ENCODE peak calls at places on chromosomes 1 and 21, in ten cellular contexts. N is left ventricle myocardium inferior, X is breast epithelium, W is GM10248, L is lung, E is progenitor cell of endocrine pancreas, S is nephron progenitor cell, U is HFF-Myc, Z is psoas muscle, V is GM20000. K is an unnamed sample.

GRCh38 chr1:160657477-160657820 is 10.6 kb upstream of the SLAMF1 start:
- DNase-seq in U (no peak), L (no peak), S (no peak), E (no peak), Z (no peak), X (no peak), W (no peak), N (no peak), V (no peak), K (no peak)

GRCh38 chr1:218996362-218996761 is 177.3 kb upstream of the LYPLAL1 start:
- DNase-seq in S (no peak), N (no peak), X (no peak), L (no peak), V (no peak), U (no peak), Z (no peak), E (no peak), W (no peak), K (no peak)

GRCh38 chr1:150628766-150629114 is 672 bp downstream of the ENSA start:
- DNase-seq in W (no peak), X (no peak), N (no peak), E (no peak), L (no peak), S (no peak), Z (no peak), V (no peak), U (no peak), K (no peak)

GRCh38 chr1:216750031-216750627 is 26.9 kb upstream of the ESRRG start:
- DNase-seq in V (peak; percentile 8), X (no peak), N (no peak), S (peak; percentile 31), W (no peak), E (peak; percentile 19), L (no peak), U (peak; percentile 15), Z (no peak), K (no peak)

GRCh38 chr1:187491082-187491720 is 662.5 kb downstream of the PLA2G4A start:
- DNase-seq in E (no peak), L (no peak), Z (no peak), V (no peak), U (no peak), N (no peak), X (no peak), W (no peak), S (no peak), K (no peak)

GRCh38 chr1:119713039-119713537 is 1.4 kb downstream of the PHGDH start:
- DNase-seq in S (peak; percentile 42), Z (no peak), L (no peak), U (no peak), N (no peak), W (no peak), V (no peak), X (no peak), E (no peak), K (no peak)

GRCh38 chr1:192579319-192579738 is 3.8 kb downstream of the RGS1 start:
- DNase-seq in V (no peak), Z (no peak), W (no peak), U (no peak), E (no peak), S (no peak), X (no peak), N (no peak), L (no peak), K (no peak)

GRCh38 chr1:7207875-7208646 is 422.8 kb downstream of the CAMTA1 start:
- DNase-seq in L (no peak), X (no peak), V (peak; percentile 63), S (peak; percentile 78), Z (no peak), E (peak; percentile 56), N (no peak), U (peak; percentile 41), W (peak; percentile 57), K (no peak)

GRCh38 chr1:153962088-153963029 is 978 bp downstream of the SLC39A1 start:
- DNase-seq in Z (peak; percentile 60), E (no peak), N (no peak), S (no peak), W (no peak), V (no peak), U (no peak), X (no peak), L (peak; percentile 56), K (no peak)

GRCh38 chr21:35257413-35257812 is 208.3 kb upstream of the RUNX1 start:
- DNase-seq in Z (peak; percentile 68), S (no peak), E (no peak), U (peak; percentile 77), L (peak; percentile 39), X (no peak), N (peak; percentile 42), V (no peak), W (no peak), K (peak; percentile 51)

GRCh38 chr1:60152886-60153285 is 79.3 kb upstream of the C1orf87 start:
- DNase-seq in W (no peak), L (no peak), U (no peak), N (no peak), Z (no peak), V (no peak), S (no peak), X (no peak), E (no peak), K (no peak)

GRCh38 chr1:225602590-225603206 is 50.2 kb downstream of the ENAH start:
- DNase-seq in S (no peak), X (no peak), N (no peak), V (no peak), E (no peak), L (no peak), W (no peak), U (no peak), Z (no peak), K (no peak)

GRCh38 chr1:225607355-225607754 is 45.6 kb downstream of the ENAH start:
- DNase-seq in Z (no peak), V (no peak), U (no peak), W (no peak), L (no peak), X (no peak), N (no peak), S (no peak), E (no peak), K (no peak)

GRCh38 chr1:225608014-225608796 is 44.7 kb downstream of the ENAH start:
- DNase-seq in N (no peak), L (no peak), X (no peak), U (no peak), S (no peak), W (no peak), E (no peak), Z (no peak), V (no peak), K (no peak)

GRCh38 chr1:225601902-225602589 is 50.9 kb downstream of the ENAH start:
- DNase-seq in W (no peak), E (no peak), N (no peak), S (no peak), V (no peak), U (no peak), L (no peak), X (no peak), Z (no peak), K (no peak)

DNA sequence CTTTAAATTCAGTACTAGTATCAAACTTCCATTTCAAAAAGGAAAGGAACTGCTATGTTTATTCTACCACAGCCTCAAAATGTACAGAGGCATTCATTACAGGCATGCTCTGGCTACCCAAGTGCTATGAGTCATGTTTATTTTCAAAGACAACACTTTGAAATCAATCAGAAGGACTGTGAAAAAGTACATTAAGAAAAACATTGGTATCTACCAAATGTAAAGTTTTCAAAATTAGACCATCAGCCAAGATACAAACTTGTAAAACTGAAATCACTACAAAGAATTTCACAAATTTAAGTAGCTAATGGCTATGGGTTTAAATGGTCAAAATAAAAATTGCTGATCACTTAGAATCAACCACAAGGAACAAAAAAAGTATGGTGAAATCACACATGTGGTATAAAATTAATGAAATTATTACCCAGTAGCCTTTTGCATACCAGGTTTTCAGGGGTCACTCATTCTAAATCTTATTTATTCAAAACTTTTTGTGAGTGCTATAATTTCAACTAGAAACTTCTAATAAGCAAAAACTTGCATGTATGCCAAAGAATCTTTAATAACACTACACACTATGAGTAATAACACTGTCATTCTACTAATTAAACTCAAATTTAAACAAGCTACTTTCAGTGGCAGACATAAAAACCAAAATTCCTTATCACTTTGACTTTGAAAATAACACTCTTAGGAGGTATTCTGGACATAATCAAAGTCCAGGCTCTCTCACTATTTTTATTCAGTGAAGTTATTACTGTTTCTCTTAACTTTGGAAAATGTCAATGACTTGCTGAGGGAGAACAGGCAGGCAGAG is 49.2 kb downstream of the ENAH start:
- DNase-seq in S (no peak), Z (no peak), N (no peak), L (no peak), E (no peak), X (no peak), W (no peak), V (no peak), U (peak; percentile 12), K (no peak)
- TF ChIP-seq CTCF in S (no peak), Z (no peak), N (no peak), L (no peak), E (no peak), X (no peak), W (no peak), V (no peak), U (no peak), K (no peak)

GRCh38 chr1:15849775-15850449 is 2.4 kb downstream of the SPEN start:
- DNase-seq in X (no peak), V (no peak), N (peak; percentile 31), S (peak; percentile 72), W (no peak), Z (no peak), E (peak; percentile 38), U (no peak), L (peak; percentile 56), K (no peak)
- TF ChIP-seq CTCF in X (no peak), V (no peak), N (no peak), S (no peak), W (no peak), Z (no peak), E (no peak), U (no peak), L (no peak), K (no peak)

DNA sequence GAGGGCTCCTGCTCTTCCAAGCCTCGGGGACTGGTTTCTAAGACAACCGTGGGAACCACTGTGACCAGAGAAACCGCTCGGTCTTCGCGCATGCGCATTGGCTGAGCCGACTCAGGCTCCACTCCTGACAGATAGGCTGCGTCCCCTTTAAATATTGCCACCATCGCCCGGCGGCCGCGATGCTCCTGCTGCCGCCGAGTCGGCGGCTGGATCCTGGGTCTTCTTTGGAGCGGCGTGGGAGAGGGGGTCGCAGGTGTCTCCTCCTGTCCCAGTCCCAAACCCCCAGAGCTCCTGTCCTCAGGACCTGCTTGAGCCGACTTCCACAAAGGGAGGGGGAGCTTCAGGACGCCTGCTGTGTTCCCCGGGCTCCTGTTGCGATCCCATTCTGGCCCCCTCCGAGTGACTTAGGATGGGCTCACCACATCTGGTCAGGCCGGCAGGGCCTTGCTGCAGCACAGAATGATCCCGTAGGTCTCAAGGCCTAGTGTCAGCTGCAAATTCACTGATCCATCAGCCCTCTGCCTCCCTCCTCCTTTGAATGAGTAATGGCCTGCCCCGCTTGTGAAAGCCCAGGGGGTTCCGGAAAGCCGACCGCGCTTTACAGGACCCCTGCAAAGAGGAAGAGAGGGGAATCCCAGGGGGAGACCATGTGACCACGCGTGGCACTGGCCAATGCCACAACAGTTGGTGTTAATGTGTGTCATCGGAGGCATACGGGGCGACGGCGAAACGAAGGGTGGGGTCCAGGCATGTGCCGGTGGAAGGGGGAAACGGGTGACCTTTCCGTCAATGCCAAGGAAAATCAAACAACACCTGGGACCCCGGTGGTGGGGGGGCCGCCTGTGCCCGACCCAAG is 683.2 kb upstream of the TPTE start:
- DNase-seq in V (no peak), Z (peak; percentile 21), U (no peak), W (no peak), E (no peak), L (no peak), N (no peak), X (no peak), S (no peak), K (no peak)
- TF ChIP-seq CTCF in V (no peak), Z (no peak), U (no peak), W (no peak), E (no peak), L (no peak), N (no peak), X (no peak), S (no peak), K (no peak)

GRCh38 chr1:200535605-200536004 is 84.9 kb downstream of the KIF14 start:
- DNase-seq in Z (no peak), W (peak; percentile 36), E (no peak), N (no peak), X (no peak), V (peak; percentile 21), U (no peak), S (no peak), L (no peak), K (no peak)
- TF ChIP-seq CTCF in Z (no peak), W (peak; percentile 29), E (no peak), N (no peak), X (no peak), V (no peak), U (peak; percentile 15), S (no peak), L (no peak), K (no peak)